ENCODE peak calls at places on chromosome 13, in six cellular contexts. Q is HCT116, D is fibroblast of lung, F is GM23248, V is IMR-90, T is neural progenitor cell. K is an unnamed sample.

GRCh38 chr13:24625324-24625723 is 54.9 kb upstream of the ATP12A start:
- DNase-seq in F (no peak), Q (no peak), T (no peak), D (no peak), V (no peak), K (no peak)

GRCh38 chr13:20616059-20616797 is 49.3 kb downstream of the IFT88 start:
- DNase-seq in V (peak; percentile 98), T (no peak), D (peak; percentile 88), F (peak; percentile 86), Q (no peak), K (peak; percentile 55)

GRCh38 chr13:29572575-29572974 is 22.9 kb downstream of the SLC7A1 start:
- DNase-seq in T (no peak), Q (no peak), D (no peak), F (no peak), V (no peak), K (no peak)

GRCh38 chr13:94061316-94061715 is 418.2 kb downstream of the DCT start:
- DNase-seq in D (peak; percentile 53), V (peak; percentile 79), T (no peak), Q (no peak), F (peak; percentile 81), K (peak; percentile 61)

GRCh38 chr13:60182907-60183306 is 19.2 kb upstream of the DIAPH3 start:
- DNase-seq in Q (no peak), F (no peak), V (no peak), D (no peak), T (no peak), K (no peak)

GRCh38 chr13:99346328-99347070 is 39.3 kb upstream of the GPR183 start:
- DNase-seq in F (no peak), V (no peak), D (no peak), Q (no peak), T (no peak), K (no peak)

GRCh38 chr13:113561417-113562084 is 23.0 kb upstream of the TFDP1 start:
- DNase-seq in F (no peak), V (no peak), T (no peak), D (no peak), Q (no peak), K (no peak)

GRCh38 chr13:111548301-111548700 is 227.9 kb downstream of the TEX29 start:
- DNase-seq in D (no peak), Q (no peak), V (no peak), F (no peak), T (no peak), K (no peak)

GRCh38 chr13:89003656-89004055 is 1332.5 kb downstream of the SLITRK5 start:
- DNase-seq in Q (no peak), T (no peak), F (no peak), V (no peak), D (peak; percentile 3), K (no peak)

GRCh38 chr13:93690139-93690538 is 463.5 kb downstream of the GPC6 start:
- DNase-seq in F (peak; percentile 59), Q (no peak), V (peak; percentile 46), D (peak; percentile 57), T (peak; percentile 70), K (peak; percentile 69)

GRCh38 chr13:114087430-114087829 is 45.0 kb downstream of the RASA3 start:
- DNase-seq in D (no peak), Q (no peak), V (no peak), T (peak; percentile 54), F (no peak), K (no peak)

GRCh38 chr13:50200988-50201387 is 185.7 kb downstream of the KCNRG start:
- DNase-seq in F (no peak), D (no peak), T (no peak), Q (no peak), V (no peak), K (no peak)

GRCh38 chr13:56317839-56318238 is 822.9 kb upstream of the PRR20A start:
- DNase-seq in T (no peak), F (no peak), Q (no peak), V (no peak), D (no peak), K (no peak)

GRCh38 chr13:84605927-84606326 is 723.7 kb upstream of the SLITRK1 start:
- DNase-seq in F (no peak), D (no peak), T (no peak), V (no peak), Q (no peak), K (no peak)

GRCh38 chr13:92954746-92955145 is 271.9 kb upstream of the GPC6 start:
- DNase-seq in V (peak; percentile 4), F (no peak), Q (no peak), D (no peak), T (no peak), K (peak; percentile 24)

GRCh38 chr13:80126382-80127068 is 214.4 kb downstream of the SPRY2 start:
- DNase-seq in V (no peak), Q (no peak), D (no peak), F (no peak), T (no peak), K (no peak)

GRCh38 chr13:73835138-73835721 is 299.0 kb downstream of the KLF12 start:
- DNase-seq in D (peak; percentile 68), V (peak; percentile 56), T (peak; percentile 44), F (peak; percentile 55), Q (peak; percentile 22), K (peak; percentile 78)

GRCh38 chr13:22196777-22197176 is 525.9 kb downstream of the FGF9 start:
- DNase-seq in T (no peak), V (no peak), Q (no peak), F (no peak), D (no peak), K (no peak)

GRCh38 chr13:108566413-108567170 is 62.8 kb upstream of the MYO16 start:
- DNase-seq in T (no peak), V (no peak), F (no peak), Q (no peak), D (no peak), K (no peak)

GRCh38 chr13:21328201-21328600 is 130.9 kb downstream of the ZDHHC20 start:
- DNase-seq in T (peak; percentile 58), V (no peak), D (no peak), F (no peak), Q (no peak), K (no peak)

GRCh38 chr13:25821761-25822160 is 230.1 kb downstream of the SHISA2 start:
- DNase-seq in V (no peak), D (no peak), T (no peak), Q (no peak), F (no peak), K (no peak)

GRCh38 chr13:38265135-38265497 is 84.5 kb upstream of the UFM1 start:
- DNase-seq in V (no peak), F (no peak), D (no peak), Q (no peak), T (no peak), K (no peak)

DNA sequence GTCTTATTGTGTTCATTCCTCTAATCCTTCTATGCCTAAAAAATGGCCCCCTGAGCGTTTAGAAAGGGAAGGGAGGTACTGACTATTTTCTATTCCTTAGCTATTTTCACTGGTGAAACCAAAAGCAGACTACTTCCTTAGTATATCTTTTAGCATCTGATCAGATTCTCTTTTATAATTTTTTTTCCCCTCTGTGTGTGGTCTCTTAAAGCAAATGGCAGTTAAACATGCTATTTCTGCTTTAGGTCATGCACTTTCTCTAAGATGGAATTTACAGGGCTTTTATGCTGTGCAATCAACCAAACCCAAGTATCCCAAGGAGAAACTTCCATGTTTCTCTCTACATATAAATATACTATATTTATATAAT is 10.0 kb upstream of the ITM2B start:
- DNase-seq in F (no peak), Q (no peak), V (no peak), D (no peak), T (no peak), K (no peak)
- H3K9ac ChIP-seq in F (peak overlapping the region; percentile 70), Q (no peak overlapping the region), V (peak overlapping the region; percentile 11), D (no peak overlapping the region), T (no peak overlapping the region), K (peak overlapping the region; percentile 87)

GRCh38 chr13:40619479-40619814 is 47.0 kb downstream of the FOXO1 start:
- DNase-seq in F (no peak), Q (no peak), T (no peak), D (peak; percentile 26), V (no peak), K (no peak)

GRCh38 chr13:40624338-40624737 is 42.1 kb downstream of the FOXO1 start:
- DNase-seq in V (no peak), T (no peak), D (peak; percentile 19), Q (no peak), F (peak; percentile 43), K (no peak)

GRCh38 chr13:40622246-40622645 is 44.2 kb downstream of the FOXO1 start:
- DNase-seq in V (no peak), Q (no peak), T (no peak), F (no peak), D (no peak), K (no peak)

GRCh38 chr13:40626566-40626965 is 39.9 kb downstream of the FOXO1 start:
- DNase-seq in F (no peak), V (no peak), T (no peak), D (no peak), Q (no peak), K (no peak)

DNA sequence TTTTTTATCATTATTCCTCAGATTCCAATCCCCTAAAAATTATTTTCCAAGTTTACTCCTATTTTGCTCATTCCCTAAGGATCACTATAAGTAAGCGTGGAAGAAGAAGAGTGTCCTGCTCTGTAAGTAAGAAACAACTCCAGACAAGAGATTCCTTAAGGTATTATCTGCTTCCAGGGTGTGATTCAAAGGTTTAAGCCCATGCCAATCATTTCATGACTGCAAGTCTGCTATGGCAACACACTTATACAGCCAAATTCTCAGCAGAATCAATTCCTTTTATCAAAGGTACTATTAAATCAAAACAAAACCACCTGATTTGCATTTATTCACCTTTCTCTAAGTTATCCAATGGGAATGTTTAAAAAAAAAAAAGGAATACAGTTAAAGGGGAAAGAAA is 43.7 kb downstream of the FOXO1 start:
- DNase-seq in Q (no peak), V (no peak), F (no peak), D (no peak), T (peak; percentile 59), K (no peak)
- H3K9ac ChIP-seq in Q (no peak overlapping the region), V (no peak overlapping the region), F (no peak overlapping the region), D (no peak overlapping the region), T (no peak overlapping the region), K (no peak overlapping the region)

DNA sequence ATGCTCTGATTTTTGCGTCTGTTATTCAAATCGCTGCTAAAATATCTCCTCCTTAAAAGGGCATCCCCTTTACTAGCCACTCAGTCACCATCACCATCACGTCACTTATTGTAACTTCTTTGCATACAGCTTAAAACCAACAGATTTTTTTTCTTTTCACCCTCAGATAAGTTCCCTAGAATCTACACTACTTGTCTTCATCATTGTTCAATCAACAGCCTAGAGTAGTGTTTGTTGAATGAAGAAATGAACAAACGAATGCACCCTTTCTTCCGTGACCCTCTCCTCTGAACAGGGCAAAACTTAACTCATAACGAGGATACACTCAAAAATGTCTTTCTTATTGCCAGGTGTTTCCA is 1.1 kb upstream of the AKAP11 start:
- DNase-seq in D (no peak), F (no peak), V (no peak), Q (no peak), T (no peak), K (no peak)
- H3K9ac ChIP-seq in D (peak overlapping the region; percentile 20), F (peak overlapping the region; percentile 84), V (peak overlapping the region; percentile 38), Q (peak overlapping the region; percentile 78), T (no peak overlapping the region), K (peak overlapping the region; percentile 81)

GRCh38 chr13:28530729-28531194 is 35.8 kb upstream of the FLT1 start:
- DNase-seq in F (peak; percentile 49), V (no peak), T (no peak), Q (no peak), D (peak; percentile 36), K (peak; percentile 44)
- H3K9ac ChIP-seq in F (peak overlapping the region; percentile 35), V (peak overlapping the region; percentile 28), T (no peak overlapping the region), Q (peak overlapping the region; percentile 35), D (no peak overlapping the region), K (peak overlapping the region; percentile 52)

GRCh38 chr13:109784590-109785140 is 1.7 kb downstream of the IRS2 start:
- DNase-seq in T (peak; percentile 93), Q (no peak), V (peak; percentile 62), D (peak; percentile 69), F (peak; percentile 86), K (peak; percentile 89)
- H3K9ac ChIP-seq in T (no peak overlapping the region), Q (peak overlapping the region; percentile 62), V (no peak overlapping the region), D (peak overlapping the region; percentile 55), F (peak overlapping the region; percentile 51), K (peak overlapping the region; percentile 93)

K was measured in adipocyte.